ENCODE peak calls at places on chromosome 4, in five cellular contexts. A is ELR, G is cardiac fibroblast, W is trophoblast cell, T is GDM1. M is an unnamed sample.

GRCh38 chr4:184473265-184473514 is 1.2 kb downstream of the IRF2 start:
- DNase-seq in G (no peak), A (no peak), W (no peak), T (no peak), M (peak; percentile 59)

GRCh38 chr4:155608231-155608885 is 58.3 kb upstream of the GUCY1A1 start:
- DNase-seq in T (no peak), G (peak; percentile 59), W (peak; percentile 19), A (peak; percentile 19), M (no peak)

GRCh38 chr4:182268966-182269365 is 25.8 kb downstream of the TENM3 start:
- DNase-seq in W (no peak), A (no peak), T (no peak), G (no peak), M (no peak)

GRCh38 chr4:182531555-182532162 is 288.5 kb downstream of the TENM3 start:
- DNase-seq in A (no peak), T (no peak), W (no peak), G (no peak), M (peak; percentile 69)

GRCh38 chr4:123110685-123111084 is 188.3 kb upstream of the NUDT6 start:
- DNase-seq in G (no peak), T (no peak), W (no peak), A (peak; percentile 67), M (no peak)

GRCh38 chr4:53981573-53981972 is 82.8 kb downstream of the CHIC2 start:
- DNase-seq in A (no peak), G (no peak), T (no peak), W (no peak), M (no peak)

GRCh38 chr4:155769092-155769491 is 10.3 kb downstream of the GUCY1B1 start:
- DNase-seq in T (no peak), G (no peak), W (no peak), A (no peak), M (no peak)

GRCh38 chr4:109207060-109207459 is 95.4 kb downstream of the COL25A1 start:
- DNase-seq in G (peak; percentile 16), W (no peak), T (no peak), A (peak; percentile 11), M (no peak)

GRCh38 chr4:183074288-183074990 is 24.6 kb upstream of the WWC2 start:
- DNase-seq in W (peak; percentile 92), A (peak; percentile 26), G (peak; percentile 43), T (no peak), M (peak; percentile 74)

GRCh38 chr4:6298852-6299251 is 29.2 kb downstream of the WFS1 start:
- DNase-seq in W (no peak), T (no peak), A (no peak), G (no peak), M (no peak)

GRCh38 chr4:71520850-71521249 is 182.0 kb downstream of the SLC4A4 start:
- DNase-seq in G (no peak), W (no peak), T (no peak), A (no peak), M (no peak)

GRCh38 chr4:111501946-111502345 is 643.3 kb upstream of the FAM241A start:
- DNase-seq in A (no peak), G (no peak), W (no peak), T (no peak), M (no peak)

GRCh38 chr4:59664771-59665170 is 1535.4 kb upstream of the ADGRL3 start:
- DNase-seq in W (no peak), A (no peak), T (no peak), G (no peak), M (no peak)

M was measured in islet precursor cell.